ENCODE peak calls at places on chromosome 7, in four cellular contexts. L is kidney epithelial cell; Z is cardiac muscle cell; J is CD8-positive, alpha-beta T cell. T is an unnamed sample.

GRCh38 chr7:25656071-25656470 is 427.8 kb upstream of the NPVF start:
- DNase-seq in Z (no peak), L (no peak), J (no peak), T (no peak)

GRCh38 chr7:151518105-151518780 is 1.5 kb downstream of the RHEB start:
- DNase-seq in L (no peak), Z (peak), J (peak), T (no peak)

GRCh38 chr7:100372256-100372655 is 1.0 kb upstream of the PILRA start:
- DNase-seq in L (no peak), Z (no peak), J (no peak), T (no peak)

GRCh38 chr7:134574322-134574721 is 25.4 kb downstream of the AKR1B15 start:
- DNase-seq in Z (no peak), J (no peak), L (no peak), T (no peak)

GRCh38 chr7:46024263-46024916 is 103.3 kb upstream of the IGFBP3 start:
- DNase-seq in L (no peak), J (no peak), Z (no peak), T (no peak)

GRCh38 chr7:116305485-116306408 is 95.4 kb downstream of the TES start:
- DNase-seq in Z (no peak), L (peak), J (no peak), T (no peak)

GRCh38 chr7:127056202-127056601 is 196.5 kb downstream of the GRM8 start:
- DNase-seq in Z (no peak), J (no peak), L (no peak), T (no peak)

GRCh38 chr7:149707448-149707886 is 65.9 kb downstream of the ZNF467 start:
- DNase-seq in J (no peak), Z (no peak), L (no peak), T (peak)

GRCh38 chr7:24911213-24911603 is 68.8 kb downstream of the OSBPL3 start:
- DNase-seq in Z (no peak), L (no peak), J (no peak), T (no peak)

DNA sequence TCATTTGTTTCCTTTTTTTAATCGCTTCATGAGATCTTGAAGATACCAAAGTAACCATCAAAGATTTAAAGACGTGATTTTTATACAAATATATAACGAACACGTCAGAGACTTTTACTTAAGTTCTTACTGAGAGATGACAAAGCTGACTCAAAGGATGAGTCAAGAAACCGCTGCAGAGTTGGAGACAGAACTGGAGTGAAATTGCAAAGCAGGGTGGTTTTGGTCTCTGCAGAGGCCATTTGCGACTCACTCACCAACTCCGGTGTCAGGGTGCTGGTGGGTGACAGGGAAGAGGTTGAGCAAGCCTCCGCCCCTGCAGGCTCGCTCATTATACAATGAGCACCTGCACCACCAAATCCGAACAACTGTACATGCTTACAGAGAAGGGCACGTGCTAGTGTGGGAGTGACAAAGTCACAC is 75.2 kb downstream of the DNAJB6 start:
- DNase-seq in Z (no peak), L (no peak), J (peak), T (no peak)
- H3K4me3 ChIP-seq in Z (no peak), L (no peak), J (no peak), T (no peak)

GRCh38 chr7:17646181-17646956 is 293.9 kb downstream of the SNX13 start:
- DNase-seq in J (no peak), Z (no peak), L (no peak), T (peak)
- TF ChIP-seq CTCF in J (no peak), Z (peak), L (peak), T (peak)

GRCh38 chr7:37684927-37685326 is 1.4 kb downstream of the GPR141 start:
- DNase-seq in Z (no peak), L (no peak), J (no peak), T (no peak)

GRCh38 chr7:37683263-37684120 is at the start of gene GPR141:
- DNase-seq in J (no peak), L (peak), Z (no peak), T (no peak)
- H3K4me3 ChIP-seq in J (no peak), L (no peak), Z (no peak), T (no peak)

DNA sequence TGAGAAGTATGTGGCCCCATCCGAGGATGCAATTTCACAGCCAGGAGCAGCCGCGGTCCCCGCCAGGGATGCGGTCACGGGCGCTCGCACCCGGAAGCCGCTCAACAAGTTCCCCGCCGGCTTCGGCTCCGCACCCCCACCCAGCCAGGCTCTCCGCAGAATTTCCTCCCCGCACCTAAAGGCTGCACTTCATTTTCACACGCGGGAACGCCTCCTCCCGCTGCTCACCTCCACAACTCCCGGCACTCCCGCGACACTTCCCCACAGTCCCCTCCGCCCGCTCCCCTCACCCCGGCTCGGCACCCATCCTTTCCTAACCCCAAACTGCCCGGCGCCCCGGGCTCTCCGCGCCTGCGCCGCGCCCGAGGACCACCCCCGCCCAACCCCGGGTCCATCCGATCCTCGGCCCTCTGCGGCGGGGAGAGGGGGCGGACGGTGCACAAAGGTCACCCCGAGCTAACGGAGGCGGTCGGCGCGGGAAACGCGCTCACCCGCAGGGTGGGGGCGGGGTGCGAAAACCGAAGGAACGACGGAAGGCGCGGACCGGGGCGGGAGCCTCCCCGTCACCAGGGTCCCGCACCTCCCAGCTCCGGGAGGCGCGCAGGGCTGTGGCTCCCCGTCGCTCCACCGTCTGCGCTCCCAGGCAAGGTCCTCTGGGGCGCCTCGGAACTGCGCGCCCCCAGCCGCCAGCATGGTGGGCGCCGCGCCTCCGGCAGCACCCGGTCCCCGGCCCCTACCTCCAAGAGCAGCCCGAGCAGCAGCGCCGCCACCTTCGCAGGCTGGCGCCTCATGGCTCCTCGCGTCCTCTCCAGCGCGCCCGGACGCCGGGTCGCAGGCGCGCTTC is 546 bp downstream of the VOPP1 start:
- DNase-seq in L (no peak), J (peak), Z (peak), T (no peak)
- TF ChIP-seq CTCF in L (no peak), J (no peak), Z (no peak), T (no peak)

DNA sequence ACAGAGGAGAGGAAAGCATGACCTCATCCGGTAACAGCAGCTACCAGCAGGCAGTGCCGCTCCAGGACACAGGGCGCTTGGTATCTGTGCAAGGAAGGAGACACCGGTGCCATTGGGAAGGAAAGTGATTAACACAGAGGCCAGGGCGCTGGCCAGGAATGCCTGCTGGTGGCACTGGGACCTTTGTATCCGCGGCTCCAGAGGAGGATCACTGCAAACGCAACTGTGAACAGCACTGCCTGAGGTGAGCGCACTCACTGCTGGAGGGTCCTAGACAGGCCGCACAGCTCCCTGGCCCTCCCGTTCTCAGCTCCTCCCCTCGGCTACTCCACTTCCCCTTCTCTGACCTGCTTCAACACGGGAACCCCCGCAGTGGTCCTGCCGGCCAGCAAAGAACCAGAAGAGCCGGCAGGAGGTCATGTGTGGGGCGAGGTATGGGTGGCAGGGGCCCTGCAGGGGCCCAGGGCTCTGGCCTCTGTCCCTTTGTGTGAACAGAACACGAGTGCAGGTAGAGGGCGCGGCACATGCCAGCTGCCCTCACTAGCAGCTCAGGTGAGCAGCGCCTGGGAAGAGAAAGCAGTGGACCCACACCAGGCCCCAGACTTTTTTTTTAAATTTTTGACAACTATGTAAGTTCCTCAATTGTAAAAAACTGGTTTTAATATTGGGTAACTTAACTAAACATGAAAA is 107.6 kb downstream of the VIPR2 start:
- DNase-seq in Z (no peak), L (no peak), J (no peak), T (no peak)
- H3K4me3 ChIP-seq in Z (no peak), L (no peak), J (no peak), T (no peak)

T was measured in LNCaP clone FGC.